ENCODE peak calls at places on chromosomes 16 and 17, in nine cellular contexts. L is IMR-90; F is tibial nerve; O is osteocyte; Y is omental fat pad; X is CD4-positive, alpha-beta T cell; Q is ascending aorta; P is endothelial cell; D is thoracic aorta. T is an unnamed sample.

GRCh38 chr17:76753061-76753961 is 15.4 kb downstream of the MFSD11 start:
- DNase-seq in O (no peak), L (no peak), Y (no peak), P (no peak), F (no peak), D (no peak), X (peak), Q (no peak), T (no peak)

GRCh38 chr16:27033281-27033680 is 33.4 kb upstream of the C16orf82 start:
- DNase-seq in D (no peak), Y (no peak), P (no peak), X (no peak), L (no peak), Q (no peak), F (no peak), O (no peak), T (no peak)

GRCh38 chr17:16371742-16372141 is 9.1 kb upstream of the UBB start:
- DNase-seq in O (no peak), Q (no peak), L (peak), X (no peak), P (no peak), Y (no peak), D (no peak), F (no peak), T (no peak)

GRCh38 chr16:51321251-51321650 is 170.2 kb upstream of the SALL1 start:
- DNase-seq in X (no peak), Q (no peak), O (no peak), F (no peak), L (no peak), Y (no peak), D (no peak), P (no peak), T (no peak)

GRCh38 chr16:88442811-88443576 is 10.1 kb upstream of the ZFPM1 start:
- DNase-seq in O (peak), Y (peak), D (no peak), X (peak), L (peak), Q (peak), F (peak), P (peak), T (no peak)

GRCh38 chr17:71900830-71901229 is 220.0 kb upstream of the SOX9 start:
- DNase-seq in Y (no peak), X (no peak), O (no peak), L (peak), F (no peak), D (no peak), Q (no peak), P (no peak), T (no peak)

GRCh38 chr17:67051837-67052236 is 7.5 kb downstream of the CACNG1 start:
- DNase-seq in P (no peak), O (no peak), Y (no peak), D (no peak), X (no peak), L (no peak), Q (no peak), F (no peak), T (no peak)

GRCh38 chr17:61478026-61478789 is 26.0 kb downstream of the TBX4 start:
- DNase-seq in X (no peak), D (no peak), P (no peak), L (peak), F (no peak), O (no peak), Y (no peak), Q (no peak), T (no peak)

GRCh38 chr17:4365628-4366311 is 705 bp downstream of the UBE2G1 start:
- DNase-seq in L (no peak), O (no peak), F (no peak), X (peak), Q (no peak), D (no peak), Y (no peak), P (peak), T (no peak)

GRCh38 chr17:40854175-40854814 is 12.7 kb downstream of the KRT12 start:
- DNase-seq in X (no peak), P (no peak), F (no peak), O (no peak), L (peak), Y (no peak), D (no peak), Q (no peak), T (peak)

GRCh38 chr17:57043276-57043675 is 41.8 kb upstream of the AKAP1 start:
- DNase-seq in L (no peak), Y (no peak), P (no peak), O (no peak), D (no peak), F (no peak), Q (no peak), X (no peak), T (no peak)

GRCh38 chr17:32569171-32570080 is 82.6 kb downstream of the CDK5R1 start:
- DNase-seq in O (no peak), F (no peak), D (no peak), Y (no peak), X (no peak), L (no peak), P (no peak), Q (no peak), T (no peak)

GRCh38 chr17:9991351-9991750 is 86.3 kb upstream of the RCVRN start:
- DNase-seq in Y (no peak), Q (no peak), P (no peak), D (no peak), O (no peak), L (no peak), F (no peak), X (no peak), T (no peak)

GRCh38 chr17:32998893-32999240 is 7.2 kb downstream of the SPACA3 start:
- DNase-seq in X (no peak), L (peak), Q (no peak), D (no peak), Y (no peak), F (no peak), P (no peak), O (no peak), T (peak)

GRCh38 chr17:28720247-28720996 is 637 bp downstream of the RPL23A start:
- DNase-seq in D (no peak), L (no peak), Q (no peak), Y (no peak), X (no peak), O (no peak), P (no peak), F (no peak), T (no peak)

GRCh38 chr17:40191237-40192208 is 14.3 kb downstream of the RAPGEFL1 start:
- DNase-seq in X (peak), F (peak), P (peak), L (peak), Y (peak), D (peak), Q (peak), O (peak), T (no peak)

GRCh38 chr16:4839942-4840341 is 7.1 kb downstream of the GLYR1 start:
- DNase-seq in X (no peak), L (no peak), O (no peak), D (no peak), Y (no peak), P (no peak), F (no peak), Q (no peak), T (no peak)

GRCh38 chr16:17555176-17555575 is 84.4 kb upstream of the XYLT1 start:
- DNase-seq in L (peak), P (no peak), Q (no peak), D (no peak), X (no peak), O (no peak), F (no peak), Y (no peak), T (peak)

GRCh38 chr16:29757950-29758466 is 12.2 kb upstream of the C16orf54 start:
- DNase-seq in F (no peak), L (peak), X (no peak), Y (no peak), O (no peak), P (no peak), Q (no peak), D (no peak), T (peak)

GRCh38 chr16:11232852-11233726 is 22.9 kb downstream of the SOCS1 start:
- DNase-seq in Q (peak), Y (no peak), L (no peak), O (no peak), F (no peak), X (peak), P (no peak), D (no peak), T (no peak)

GRCh38 chr16:29767062-29767461 is 11.0 kb upstream of the ZG16 start:
- DNase-seq in Q (no peak), L (no peak), O (no peak), Y (no peak), D (no peak), P (no peak), X (no peak), F (no peak), T (no peak)

GRCh38 chr17:8960325-8961144 is 5.0 kb downstream of the PIK3R5 start:
- DNase-seq in O (peak), F (no peak), Q (no peak), X (no peak), D (no peak), L (no peak), P (no peak), Y (no peak), T (no peak)

GRCh38 chr16:5071681-5072333 is at the start of gene ALG1:
- DNase-seq in X (peak), O (peak), D (peak), F (peak), Q (peak), L (peak), P (peak), Y (peak), T (peak)

GRCh38 chr17:53806473-53806872 is 16.3 kb upstream of the KIF2B start:
- DNase-seq in Q (no peak), F (no peak), P (no peak), D (no peak), Y (no peak), O (no peak), X (no peak), L (no peak), T (no peak)

GRCh38 chr17:44334315-44335181 is 9.9 kb upstream of the SLC25A39 start:
- DNase-seq in Q (no peak), Y (no peak), P (no peak), F (no peak), L (peak), X (no peak), O (no peak), D (no peak), T (no peak)

GRCh38 chr17:77273397-77274136 is 132.8 kb downstream of the SEC14L1 start:
- DNase-seq in X (no peak), L (peak), P (no peak), F (no peak), Q (no peak), Y (no peak), O (no peak), D (no peak), T (no peak)

GRCh38 chr16:11560701-11561439 is 25.8 kb downstream of the LITAF start:
- DNase-seq in X (peak), L (no peak), Q (peak), Y (no peak), F (peak), D (no peak), O (no peak), P (no peak), T (peak)

GRCh38 chr17:33582661-33583060 is 289.6 kb upstream of the ASIC2 start:
- DNase-seq in L (no peak), Y (no peak), P (no peak), F (no peak), X (no peak), O (no peak), D (no peak), Q (no peak), T (no peak)

GRCh38 chr16:51535591-51535990 is 384.5 kb upstream of the SALL1 start:
- DNase-seq in L (no peak), D (no peak), X (no peak), Q (no peak), P (no peak), Y (no peak), O (no peak), F (no peak), T (no peak)

GRCh38 chr17:43766413-43767052 is 7.9 kb upstream of the SOST start:
- DNase-seq in Y (peak), O (no peak), D (no peak), L (peak), P (peak), X (peak), Q (peak), F (peak), T (no peak)

GRCh38 chr16:70582280-70582978 is 58.8 kb downstream of the SF3B3 start:
- DNase-seq in F (no peak), Q (no peak), D (no peak), Y (no peak), L (no peak), P (no peak), O (no peak), X (no peak), T (no peak)

GRCh38 chr17:14222611-14223010 is 14.1 kb downstream of the CDRT15 start:
- DNase-seq in O (no peak), L (no peak), F (no peak), Y (no peak), Q (no peak), P (no peak), X (no peak), D (no peak), T (no peak)

GRCh38 chr17:14228903-14229302 is 7.8 kb downstream of the CDRT15 start:
- DNase-seq in L (peak), Y (no peak), P (no peak), D (no peak), Q (no peak), O (no peak), F (no peak), X (no peak), T (peak)

GRCh38 chr17:14227052-14227451 is 9.6 kb downstream of the CDRT15 start:
- DNase-seq in O (no peak), L (no peak), Y (no peak), D (no peak), Q (no peak), X (no peak), P (no peak), F (no peak), T (no peak)

DNA sequence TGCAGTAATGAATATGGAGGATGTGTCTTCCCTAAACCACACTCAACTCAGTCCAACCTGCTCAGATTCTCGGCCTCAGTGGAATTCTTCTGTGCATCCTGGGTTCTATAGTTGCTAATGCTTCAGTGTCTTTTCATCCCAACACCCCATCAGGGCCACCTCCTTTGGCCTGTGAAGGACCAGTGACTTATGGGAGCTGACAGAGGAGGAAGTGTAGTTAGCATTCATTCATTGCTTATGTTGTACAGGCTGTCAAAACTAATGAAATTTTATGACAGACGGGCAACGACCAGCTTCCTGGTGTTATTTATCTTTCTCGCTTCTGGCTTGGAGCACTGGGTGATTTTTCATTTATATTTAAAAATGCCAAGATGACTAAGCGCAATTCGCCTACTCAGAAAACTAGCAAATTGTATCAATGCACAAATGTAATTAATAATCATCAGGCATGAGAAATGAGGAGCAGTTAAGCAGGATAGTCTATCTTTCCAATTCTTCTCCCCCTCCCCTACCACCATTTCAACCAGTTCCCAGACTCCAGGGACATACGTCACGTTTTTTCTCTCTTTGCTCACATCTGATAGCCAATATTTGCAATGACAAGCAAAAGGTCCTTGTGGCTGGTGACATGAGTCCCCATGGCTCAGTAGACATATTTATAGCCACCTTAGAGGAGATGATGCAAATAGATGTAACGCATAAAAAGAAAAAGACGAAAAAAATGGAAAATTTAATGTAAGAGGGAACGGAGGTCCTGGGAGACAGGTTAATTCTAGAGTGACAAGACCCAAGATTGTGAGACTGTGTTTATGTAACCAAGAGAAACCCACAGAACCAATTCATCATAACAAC is 11.3 kb downstream of the CDRT15 start:
- DNase-seq in Y (no peak), X (no peak), O (no peak), D (no peak), L (no peak), Q (no peak), F (no peak), P (no peak), T (no peak)
- TF ChIP-seq CTCF in Y (no peak), X (no peak), O (no peak), D (no peak), L (no peak), Q (no peak), F (no peak), P (no peak), T (no peak)

GRCh38 chr17:55652825-55653224 is 69.8 kb downstream of the TMEM100 start:
- DNase-seq in P (no peak), F (no peak), X (no peak), Q (no peak), D (no peak), Y (no peak), L (no peak), O (no peak), T (no peak)
- TF ChIP-seq CTCF in P (no peak), F (no peak), X (no peak), Q (no peak), D (no peak), Y (no peak), L (no peak), O (no peak), T (no peak)

GRCh38 chr16:2486645-2487516 is 12.0 kb downstream of the TBC1D24 start:
- DNase-seq in X (peak), L (peak), D (no peak), P (no peak), F (no peak), O (no peak), Q (no peak), Y (no peak), T (no peak)
- TF ChIP-seq CTCF in X (peak), L (peak), D (no peak), P (no peak), F (no peak), O (no peak), Q (no peak), Y (no peak), T (peak)

DNA sequence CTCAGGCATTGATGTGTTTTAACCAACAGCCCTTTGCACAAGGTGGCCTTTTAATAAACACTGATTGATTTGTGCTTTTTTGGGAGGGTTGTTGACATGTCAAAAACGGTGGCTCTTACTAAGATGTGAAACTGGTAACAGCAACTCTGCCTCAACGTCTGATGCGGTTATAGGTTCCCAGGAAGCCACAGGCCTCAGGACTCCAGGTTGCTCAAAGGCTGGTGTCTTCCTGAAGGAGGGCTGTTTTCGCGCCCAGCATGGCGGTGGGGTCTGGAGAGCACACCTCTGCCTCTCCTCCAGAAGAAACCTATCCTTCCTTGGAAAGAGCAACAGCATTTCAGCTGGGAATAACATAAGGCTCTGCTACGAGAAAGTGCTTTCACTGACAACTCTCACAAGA is 187.5 kb downstream of the IRF8 start:
- DNase-seq in O (no peak), L (no peak), F (no peak), X (no peak), Y (no peak), P (no peak), D (no peak), Q (no peak), T (no peak)
- TF ChIP-seq CTCF in O (no peak), L (no peak), F (no peak), X (no peak), Y (no peak), P (no peak), D (no peak), Q (no peak), T (no peak)

DNA sequence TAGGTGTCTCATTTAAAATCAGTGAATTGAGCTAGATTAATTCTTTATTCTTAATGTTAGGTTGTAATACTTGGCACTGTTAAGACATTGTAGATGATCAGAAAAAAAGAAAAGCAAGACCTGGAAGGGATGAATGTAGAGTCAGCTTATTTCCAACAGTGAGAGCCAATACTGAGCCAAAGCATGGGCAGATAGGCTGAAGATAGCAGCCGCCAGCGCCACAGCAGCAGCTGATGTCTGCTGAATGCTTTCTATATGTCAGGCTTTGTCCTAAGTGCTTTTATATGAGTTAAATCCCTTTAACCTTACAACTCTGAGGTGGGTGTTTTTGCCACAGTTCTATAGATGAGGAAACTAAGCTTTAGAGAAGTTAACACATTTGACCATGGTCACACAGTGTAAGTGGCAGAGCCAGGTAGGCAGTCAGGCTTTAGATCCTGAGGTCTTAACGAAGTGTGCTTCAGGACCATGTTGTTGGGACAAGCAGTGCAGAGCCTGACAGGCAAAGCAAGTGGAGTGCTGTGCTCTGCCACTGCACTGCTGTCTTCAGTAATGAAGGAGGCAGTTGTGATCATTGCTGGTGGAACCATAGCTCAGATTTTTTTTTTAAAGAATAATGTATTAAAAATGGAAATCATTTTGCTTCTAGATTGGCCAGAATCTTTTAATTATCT is 25.9 kb downstream of the TNRC6A start:
- DNase-seq in Q (no peak), X (no peak), P (no peak), D (no peak), O (no peak), Y (no peak), F (no peak), L (no peak), T (no peak)
- TF ChIP-seq CTCF in Q (no peak), X (no peak), P (no peak), D (no peak), O (no peak), Y (no peak), F (no peak), L (no peak), T (no peak)